ENCODE peak calls at places on chromosome X, in four cellular contexts. One of them, this sample, is unnamed.

GRCh38 chrX:104922206-104922621 is 298.3 kb downstream of the TEX13A start:
- DNase-seq in right atrium auricular region: peak; percentile 62
- DNase-seq in uterus: peak; percentile 22
- DNase-seq in left ventricle myocardium inferior: peak; percentile 22
- DNase-seq in this sample: peak; percentile 17

GRCh38 chrX:65926095-65927019 is 113.5 kb downstream of the VSIG4 start:
- DNase-seq in right atrium auricular region: no peak
- DNase-seq in uterus: no peak
- DNase-seq in left ventricle myocardium inferior: no peak
- DNase-seq in this sample: no peak

GRCh38 chrX:106959897-106960296 is 39.7 kb downstream of the CLDN2 start:
- DNase-seq in right atrium auricular region: no peak
- DNase-seq in uterus: no peak
- DNase-seq in left ventricle myocardium inferior: no peak
- DNase-seq in this sample: no peak

GRCh38 chrX:96211953-96212352 is 472.7 kb upstream of the DIAPH2 start:
- DNase-seq in right atrium auricular region: no peak
- DNase-seq in uterus: no peak
- DNase-seq in left ventricle myocardium inferior: no peak
- DNase-seq in this sample: no peak

GRCh38 chrX:12997898-12998687 is 23.2 kb downstream of the TMSB4X start:
- DNase-seq in right atrium auricular region: no peak
- DNase-seq in uterus: no peak
- DNase-seq in left ventricle myocardium inferior: no peak
- DNase-seq in this sample: no peak

GRCh38 chrX:128020701-128021100 is 31.5 kb downstream of the ACTRT1 start:
- DNase-seq in right atrium auricular region: no peak
- DNase-seq in uterus: no peak
- DNase-seq in left ventricle myocardium inferior: no peak
- DNase-seq in this sample: no peak

GRCh38 chrX:65745992-65746391 is 78.5 kb downstream of the MSN start:
- DNase-seq in right atrium auricular region: no peak
- DNase-seq in uterus: no peak
- DNase-seq in left ventricle myocardium inferior: no peak
- DNase-seq in this sample: no peak

GRCh38 chrX:63349307-63349706 is 1.8 kb downstream of the SPIN4 start:
- DNase-seq in right atrium auricular region: no peak
- DNase-seq in uterus: no peak
- DNase-seq in left ventricle myocardium inferior: no peak
- DNase-seq in this sample: no peak

GRCh38 chrX:25112156-25112555 is 96.4 kb upstream of the ARX start:
- DNase-seq in right atrium auricular region: no peak
- DNase-seq in uterus: no peak
- DNase-seq in left ventricle myocardium inferior: no peak
- DNase-seq in this sample: no peak

GRCh38 chrX:154804957-154805695 is at the start of gene MPP1:
- DNase-seq in right atrium auricular region: peak; percentile 63
- DNase-seq in uterus: peak; percentile 58
- DNase-seq in left ventricle myocardium inferior: peak; percentile 75
- DNase-seq in this sample: peak; percentile 76

GRCh38 chrX:14529288-14529989 is at the start of gene GLRA2:
- DNase-seq in right atrium auricular region: no peak
- DNase-seq in uterus: no peak
- DNase-seq in left ventricle myocardium inferior: no peak
- DNase-seq in this sample: no peak

GRCh38 chrX:153438522-153438921 is 7.3 kb downstream of the TREX2 start:
- DNase-seq in right atrium auricular region: no peak
- DNase-seq in uterus: no peak
- DNase-seq in left ventricle myocardium inferior: no peak
- DNase-seq in this sample: no peak

GRCh38 chrX:11533211-11533651 is 132.5 kb downstream of the ARHGAP6 start:
- DNase-seq in right atrium auricular region: no peak
- DNase-seq in uterus: no peak
- DNase-seq in left ventricle myocardium inferior: no peak
- DNase-seq in this sample: no peak

DNA sequence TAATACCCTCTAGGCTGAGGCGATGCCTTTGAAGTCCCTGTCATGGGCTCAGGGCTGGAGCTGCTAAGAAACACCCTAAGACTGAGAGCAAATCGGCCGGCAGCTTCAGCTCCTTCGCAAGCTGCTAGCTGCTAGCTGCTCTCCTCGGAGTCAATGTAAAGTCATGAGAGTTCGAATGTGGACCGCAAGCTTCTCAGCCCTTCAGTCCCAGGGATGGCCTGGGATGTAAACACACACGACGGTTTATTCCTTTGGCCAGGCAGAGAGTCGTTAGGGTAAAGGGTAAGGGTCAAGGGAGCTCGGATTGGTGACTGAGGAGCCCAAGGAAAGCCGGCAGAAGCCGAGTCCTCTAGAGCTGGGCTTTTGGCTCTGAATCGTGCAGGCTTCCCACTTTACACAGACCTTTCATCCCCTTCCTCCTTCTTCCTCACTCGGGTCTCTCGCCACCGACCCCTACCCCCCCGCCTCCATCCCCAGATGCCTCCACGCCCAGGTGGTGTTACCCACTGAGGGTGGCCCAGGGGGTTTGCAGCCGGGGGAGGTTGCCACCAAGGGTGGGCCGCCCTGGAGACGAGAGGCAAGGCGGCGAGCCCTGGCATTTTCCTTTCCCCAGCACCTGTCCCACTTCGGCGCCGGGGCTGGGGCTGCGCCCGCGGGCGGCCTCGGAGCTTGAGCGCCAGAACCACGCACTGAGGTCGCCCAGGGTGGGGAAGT is 3.1 kb upstream of the BCORL1 start:
- DNase-seq in right atrium auricular region: no peak
- DNase-seq in uterus: peak; percentile 23
- DNase-seq in left ventricle myocardium inferior: no peak
- DNase-seq in this sample: no peak
- H3K27ac ChIP-seq in right atrium auricular region: peak overlapping the region; percentile 86
- H3K27ac ChIP-seq in uterus: peak overlapping the region; percentile 90
- H3K27ac ChIP-seq in left ventricle myocardium inferior: peak overlapping the region; percentile 82
- H3K27ac ChIP-seq in this sample: no peak overlapping the region

GRCh38 chrX:83008415-83008814 is 499.7 kb upstream of the POU3F4 start:
- DNase-seq in right atrium auricular region: no peak
- DNase-seq in uterus: no peak
- DNase-seq in left ventricle myocardium inferior: no peak
- DNase-seq in this sample: no peak
- TF ChIP-seq CTCF in right atrium auricular region: no peak
- TF ChIP-seq CTCF in uterus: no peak
- TF ChIP-seq CTCF in left ventricle myocardium inferior: peak; percentile 25
- TF ChIP-seq CTCF in this sample: peak; percentile 31

DNA sequence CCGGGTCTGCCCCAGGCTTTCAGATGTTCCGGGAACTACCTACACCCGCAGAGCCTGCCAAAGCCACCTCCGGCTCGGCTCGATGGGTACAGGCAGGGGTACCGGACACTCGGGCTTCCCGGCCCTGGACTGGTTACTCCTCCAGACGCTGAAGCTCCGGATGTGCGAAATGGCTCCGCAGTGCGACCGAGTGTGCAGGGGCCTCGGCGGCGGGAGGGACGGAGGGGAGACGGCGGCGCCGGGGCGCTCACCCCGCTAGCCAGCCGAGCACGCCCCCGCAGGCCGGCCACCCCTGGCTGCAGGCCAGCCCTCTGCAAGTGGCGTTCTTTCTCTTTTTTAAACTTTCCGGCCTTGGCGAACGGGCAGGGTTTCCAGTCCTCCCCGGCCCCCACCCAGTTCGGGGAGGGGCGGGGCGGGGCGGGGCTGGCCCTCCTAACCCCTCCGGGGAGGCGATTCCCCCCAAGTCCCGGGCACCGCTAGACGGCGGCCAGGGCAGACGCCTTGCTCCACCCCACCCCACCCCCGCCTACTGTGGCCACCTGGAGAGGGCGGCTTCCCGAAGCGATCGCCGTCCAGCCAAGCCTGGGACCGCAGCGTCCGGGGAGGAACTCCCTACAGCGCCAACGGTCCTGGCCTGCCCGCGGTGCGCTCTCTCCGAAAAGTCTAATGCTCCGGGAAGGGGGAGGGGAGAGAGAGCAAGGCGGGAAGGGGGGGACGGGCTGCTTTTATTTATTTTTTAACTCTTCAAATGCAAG is 7.5 kb downstream of the BCOR start:
- DNase-seq in right atrium auricular region: no peak
- DNase-seq in uterus: peak; percentile 44
- DNase-seq in left ventricle myocardium inferior: peak; percentile 35
- DNase-seq in this sample: peak; percentile 70
- H3K4me1 ChIP-seq in right atrium auricular region: no peaks in the 10 kb centered on the region
- H3K4me1 ChIP-seq in uterus: no peaks in the 10 kb centered on the region
- H3K4me1 ChIP-seq in left ventricle myocardium inferior: peaks cover 60% of the 10 kb centered on the region
- H3K4me1 ChIP-seq in this sample: peaks cover 34% of the 10 kb centered on the region

DNA sequence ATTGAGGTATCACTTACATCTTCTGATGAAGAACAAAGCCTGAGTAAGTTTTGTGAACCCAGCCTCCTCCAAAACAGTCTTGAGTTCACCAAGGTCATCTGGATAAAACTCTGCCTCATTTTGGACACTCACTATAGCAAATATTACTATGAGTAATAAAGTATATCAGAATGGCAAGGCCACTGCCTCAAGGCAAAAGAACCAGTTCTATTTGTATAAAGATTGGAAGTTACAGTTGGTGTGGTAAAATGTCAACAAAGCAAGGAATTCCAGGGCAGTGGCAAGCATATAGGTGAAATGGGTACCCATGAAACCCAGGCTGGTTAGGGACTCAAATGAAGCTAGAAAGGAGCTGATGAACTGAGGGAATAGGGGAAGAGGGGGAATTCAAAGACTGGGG is 2.4 kb upstream of the ARHGEF6 start:
- DNase-seq in right atrium auricular region: no peak
- DNase-seq in uterus: no peak
- DNase-seq in left ventricle myocardium inferior: no peak
- DNase-seq in this sample: no peak
- H3K27ac ChIP-seq in right atrium auricular region: no peak overlapping the region
- H3K27ac ChIP-seq in uterus: no peak overlapping the region
- H3K27ac ChIP-seq in left ventricle myocardium inferior: no peak overlapping the region
- H3K27ac ChIP-seq in this sample: no peak overlapping the region

DNA sequence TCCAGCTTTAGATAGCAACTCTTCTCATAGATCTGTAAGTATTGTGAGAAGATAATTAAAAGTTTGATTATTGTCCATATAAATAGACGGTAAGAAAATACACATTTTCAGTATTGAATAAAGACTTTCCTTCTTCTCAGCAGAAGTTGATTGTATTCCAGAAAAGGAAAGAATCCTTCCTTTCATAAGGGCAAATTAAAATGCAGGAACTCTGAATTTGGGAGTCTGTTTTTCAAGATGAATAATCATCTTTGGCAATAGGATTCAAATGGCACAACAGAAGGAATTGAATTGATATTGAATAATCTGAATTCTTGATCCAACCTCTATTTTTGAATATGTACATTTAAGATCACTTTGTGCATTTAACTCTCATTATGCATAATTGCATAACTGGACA is 149.3 kb downstream of the DMD start:
- DNase-seq in right atrium auricular region: no peak
- DNase-seq in uterus: no peak
- DNase-seq in left ventricle myocardium inferior: no peak
- DNase-seq in this sample: no peak
- TF ChIP-seq CTCF in right atrium auricular region: no peak
- TF ChIP-seq CTCF in uterus: no peak
- TF ChIP-seq CTCF in left ventricle myocardium inferior: no peak
- TF ChIP-seq CTCF in this sample: no peak

DNA sequence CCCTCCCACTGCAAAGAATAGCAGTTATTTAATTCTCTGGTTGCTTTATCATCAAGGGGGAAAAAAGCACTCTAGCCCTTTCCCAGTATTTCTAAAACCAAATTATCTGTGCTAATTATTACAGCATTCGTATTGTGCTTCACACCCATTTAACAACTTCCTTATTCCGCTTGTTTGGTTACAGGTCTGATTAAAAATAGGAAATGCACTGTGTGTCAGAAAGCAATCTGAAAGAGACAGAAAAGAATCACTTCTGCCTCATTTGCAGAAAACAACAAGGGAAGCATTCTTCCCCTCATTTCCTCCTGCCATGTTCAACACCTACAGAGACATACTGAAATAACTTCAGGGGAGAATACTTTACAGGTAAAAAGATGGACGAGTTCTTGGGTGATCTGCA is 114.9 kb upstream of the MAP3K15 start:
- DNase-seq in right atrium auricular region: no peak
- DNase-seq in uterus: no peak
- DNase-seq in left ventricle myocardium inferior: no peak
- DNase-seq in this sample: no peak
- H3K4me1 ChIP-seq in right atrium auricular region: no peaks in the 10 kb centered on the region
- H3K4me1 ChIP-seq in uterus: no peaks in the 10 kb centered on the region
- H3K4me1 ChIP-seq in left ventricle myocardium inferior: peaks cover 9% of the 10 kb centered on the region
- H3K4me1 ChIP-seq in this sample: no peaks in the 10 kb centered on the region

GRCh38 chrX:139200346-139200745 is 330.2 kb upstream of the F9 start:
- DNase-seq in right atrium auricular region: no peak
- DNase-seq in uterus: no peak
- DNase-seq in left ventricle myocardium inferior: no peak
- DNase-seq in this sample: no peak

GRCh38 chrX:139200793-139201192 is 329.7 kb upstream of the F9 start:
- DNase-seq in right atrium auricular region: no peak
- DNase-seq in uterus: no peak
- DNase-seq in left ventricle myocardium inferior: no peak
- DNase-seq in this sample: no peak

GRCh38 chrX:139201924-139202323 is 328.6 kb upstream of the F9 start:
- DNase-seq in right atrium auricular region: no peak
- DNase-seq in uterus: no peak
- DNase-seq in left ventricle myocardium inferior: no peak
- DNase-seq in this sample: no peak

GRCh38 chrX:139198936-139199335 is 331.6 kb upstream of the F9 start:
- DNase-seq in right atrium auricular region: no peak
- DNase-seq in uterus: no peak
- DNase-seq in left ventricle myocardium inferior: no peak
- DNase-seq in this sample: no peak

DNA sequence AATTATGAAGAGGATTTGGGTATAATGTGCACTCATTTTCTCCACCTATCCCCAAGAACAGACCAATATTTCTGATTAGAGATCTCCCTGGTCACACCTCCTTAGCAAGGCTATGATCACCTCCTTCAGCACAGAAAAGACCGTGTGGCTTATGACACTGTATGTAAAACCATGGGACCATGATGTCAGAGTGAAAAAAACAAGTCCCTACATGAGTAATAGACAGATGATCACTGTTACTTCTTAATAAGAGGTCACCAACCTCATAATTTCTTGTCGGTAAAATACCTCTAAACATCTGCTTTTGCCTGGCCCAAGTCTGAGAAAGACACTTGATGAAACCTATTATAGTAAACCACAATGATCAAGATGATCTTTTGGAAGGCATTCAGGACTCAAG is 330.6 kb upstream of the F9 start:
- DNase-seq in right atrium auricular region: no peak
- DNase-seq in uterus: no peak
- DNase-seq in left ventricle myocardium inferior: no peak
- DNase-seq in this sample: no peak
- H3K27ac ChIP-seq in right atrium auricular region: no peak overlapping the region
- H3K27ac ChIP-seq in uterus: no peak overlapping the region
- H3K27ac ChIP-seq in left ventricle myocardium inferior: no peak overlapping the region
- H3K27ac ChIP-seq in this sample: no peak overlapping the region